ENCODE peak calls at places on chromosomes 12 and 14, in nine cellular contexts. X is D721Med; M is effector CD4-positive, alpha-beta T cell; A is NCI-H146; Y is kidney tubule cell; I is breast epithelium; Z is fibroblast of the conjunctiva; N is activated naive CD4-positive, alpha-beta T cell treated with anti-CD3 and anti-CD28 coated beads for 36 hours; Q is RPMI7951. R is an unnamed sample.
A peak's percentile ranks its signal among the peaks of the same experiment; 100 is the strongest.

GRCh38 chr12:27285395-27285794 is 41.3 kb downstream of the STK38L start:
- DNase-seq in X (no peak), M (no peak), A (no peak), Y (no peak), I (no peak), Z (no peak), N (no peak), Q (peak; percentile 36), R (peak; percentile 24)

GRCh38 chr14:36217732-36218131 is 41.2 kb upstream of the PTCSC3 start:
- DNase-seq in X (no peak), M (no peak), A (no peak), Y (peak; percentile 47), I (no peak), Z (no peak), N (peak; percentile 7), Q (no peak), R (no peak)

GRCh38 chr14:102027951-102028350 is 58.9 kb downstream of the HSP90AA1 start:
- DNase-seq in X (no peak), M (no peak), A (no peak), Y (no peak), I (no peak), Z (no peak), N (no peak), Q (no peak), R (no peak)

GRCh38 chr14:72605096-72605920 is 288.6 kb downstream of the DPF3 start:
- DNase-seq in X (no peak), M (no peak), A (no peak), Y (no peak), I (no peak), Z (no peak), N (no peak), Q (no peak), R (no peak)

GRCh38 chr14:53683229-53683628 is 273.4 kb downstream of the BMP4 start:
- DNase-seq in X (no peak), M (no peak), A (no peak), Y (no peak), I (no peak), Z (no peak), N (no peak), Q (no peak), R (no peak)

GRCh38 chr14:102589761-102590290 is 2.6 kb upstream of the RCOR1 start:
- DNase-seq in X (no peak), M (no peak), A (no peak), Y (no peak), I (no peak), Z (no peak), N (no peak), Q (no peak), R (no peak)

GRCh38 chr12:80316141-80316700 is 127.8 kb upstream of the PTPRQ start:
- DNase-seq in X (no peak), M (no peak), A (peak; percentile 3), Y (no peak), I (no peak), Z (no peak), N (no peak), Q (no peak), R (no peak)

GRCh38 chr12:52014567-52015392 is 8.0 kb downstream of the TAMALIN start:
- DNase-seq in X (no peak), M (no peak), A (no peak), Y (no peak), I (no peak), Z (no peak), N (no peak), Q (no peak), R (no peak)

GRCh38 chr12:109606261-109607028 is 32.9 kb downstream of the MVK start:
- DNase-seq in X (peak; percentile 83), M (no peak), A (no peak), Y (no peak), I (no peak), Z (no peak), N (no peak), Q (no peak), R (no peak)

GRCh38 chr14:70893842-70894237 is 13.4 kb upstream of the PCNX1 start:
- DNase-seq in X (no peak), M (no peak), A (no peak), Y (no peak), I (no peak), Z (no peak), N (peak; percentile 71), Q (no peak), R (no peak)

GRCh38 chr14:54309615-54310014 is 87.2 kb upstream of the CDKN3 start:
- DNase-seq in X (no peak), M (no peak), A (no peak), Y (no peak), I (no peak), Z (no peak), N (no peak), Q (no peak), R (no peak)

GRCh38 chr12:1927751-1928351 is 9.4 kb upstream of the CACNA2D4 start:
- DNase-seq in X (no peak), M (no peak), A (no peak), Y (no peak), I (no peak), Z (no peak), N (no peak), Q (no peak), R (no peak)

GRCh38 chr12:120366884-120367251 is 2.1 kb downstream of the MSI1 start:
- DNase-seq in X (no peak), M (no peak), A (no peak), Y (no peak), I (no peak), Z (no peak), N (no peak), Q (no peak), R (no peak)

GRCh38 chr12:54725233-54725843 is 77.2 kb upstream of the DCD start:
- DNase-seq in X (no peak), M (no peak), A (peak; percentile 1), Y (peak; percentile 37), I (no peak), Z (no peak), N (no peak), Q (peak; percentile 16), R (peak; percentile 13)

GRCh38 chr12:10310926-10311705 is 3.4 kb downstream of the KLRD1 start:
- DNase-seq in X (no peak), M (no peak), A (no peak), Y (no peak), I (no peak), Z (no peak), N (no peak), Q (no peak), R (no peak)

GRCh38 chr14:21071225-21072041 is 1.3 kb downstream of the ARHGEF40 start:
- DNase-seq in X (no peak), M (no peak), A (peak; percentile 86), Y (peak; percentile 95), I (peak; percentile 65), Z (peak; percentile 94), N (peak; percentile 84), Q (peak; percentile 95), R (peak; percentile 95)